ENCODE peak calls at places on chromosomes 6 and 20, in four cellular contexts. One of them, this sample, is unnamed.

GRCh38 chr6:167980911-167981310 is 16.6 kb upstream of the KIF25 start:
- DNase-seq in cardiac muscle cell: no peak
- DNase-seq in endodermal cell: no peak
- DNase-seq in heart right ventricle: no peak
- DNase-seq in this sample: no peak

GRCh38 chr20:9555781-9556180 is 41.4 kb downstream of the LAMP5 start:
- DNase-seq in cardiac muscle cell: no peak
- DNase-seq in endodermal cell: no peak
- DNase-seq in heart right ventricle: no peak
- DNase-seq in this sample: no peak

GRCh38 chr6:151590742-151591141 is 96.9 kb downstream of the CCDC170 start:
- DNase-seq in cardiac muscle cell: no peak
- DNase-seq in endodermal cell: no peak
- DNase-seq in heart right ventricle: no peak
- DNase-seq in this sample: no peak

GRCh38 chr6:26223677-26224546 is 136.7 kb downstream of the HFE start:
- DNase-seq in cardiac muscle cell: peak
- DNase-seq in endodermal cell: peak
- DNase-seq in heart right ventricle: no peak
- DNase-seq in this sample: no peak

GRCh38 chr20:53748821-53749402 is 155.3 kb upstream of the ZNF217 start:
- DNase-seq in cardiac muscle cell: no peak
- DNase-seq in endodermal cell: no peak
- DNase-seq in heart right ventricle: no peak
- DNase-seq in this sample: no peak

GRCh38 chr20:20137851-20138250 is 85.5 kb downstream of the CFAP61 start:
- DNase-seq in cardiac muscle cell: no peak
- DNase-seq in endodermal cell: no peak
- DNase-seq in heart right ventricle: no peak
- DNase-seq in this sample: no peak

GRCh38 chr6:149895702-149896310 is 2.1 kb downstream of the RAET1E start:
- DNase-seq in cardiac muscle cell: no peak
- DNase-seq in endodermal cell: no peak
- DNase-seq in heart right ventricle: peak
- DNase-seq in this sample: no peak

GRCh38 chr6:157597461-157598312 is 216.7 kb downstream of the ZDHHC14 start:
- DNase-seq in cardiac muscle cell: peak
- DNase-seq in endodermal cell: peak
- DNase-seq in heart right ventricle: peak
- DNase-seq in this sample: peak

GRCh38 chr6:12479885-12480284 is 189.7 kb downstream of the EDN1 start:
- DNase-seq in cardiac muscle cell: no peak
- DNase-seq in endodermal cell: no peak
- DNase-seq in heart right ventricle: no peak
- DNase-seq in this sample: no peak

GRCh38 chr20:44911264-44911921 is 1.5 kb downstream of the PABPC1L start:
- DNase-seq in cardiac muscle cell: peak
- DNase-seq in endodermal cell: peak
- DNase-seq in heart right ventricle: no peak
- DNase-seq in this sample: peak

GRCh38 chr6:74606488-74607135 is 599.2 kb downstream of the COL12A1 start:
- DNase-seq in cardiac muscle cell: no peak
- DNase-seq in endodermal cell: no peak
- DNase-seq in heart right ventricle: no peak
- DNase-seq in this sample: no peak

GRCh38 chr20:1418335-1418734 is 25.5 kb upstream of the FKBP1A start:
- DNase-seq in cardiac muscle cell: no peak
- DNase-seq in endodermal cell: no peak
- DNase-seq in heart right ventricle: no peak
- DNase-seq in this sample: no peak

GRCh38 chr6:119261944-119262284 is 87.6 kb downstream of the MAN1A1 start:
- DNase-seq in cardiac muscle cell: no peak
- DNase-seq in endodermal cell: no peak
- DNase-seq in heart right ventricle: no peak
- DNase-seq in this sample: no peak

GRCh38 chr6:69816017-69816416 is 19.2 kb upstream of the LMBRD1 start:
- DNase-seq in cardiac muscle cell: no peak
- DNase-seq in endodermal cell: no peak
- DNase-seq in heart right ventricle: no peak
- DNase-seq in this sample: no peak

GRCh38 chr6:22658934-22659333 is 89.6 kb downstream of the HDGFL1 start:
- DNase-seq in cardiac muscle cell: no peak
- DNase-seq in endodermal cell: no peak
- DNase-seq in heart right ventricle: no peak
- DNase-seq in this sample: no peak

GRCh38 chr20:38704136-38704535 is 20.1 kb upstream of the SLC32A1 start:
- DNase-seq in cardiac muscle cell: no peak
- DNase-seq in endodermal cell: no peak
- DNase-seq in heart right ventricle: no peak
- DNase-seq in this sample: no peak

GRCh38 chr20:48154040-48154439 is 368.8 kb upstream of the SULF2 start:
- DNase-seq in cardiac muscle cell: no peak
- DNase-seq in endodermal cell: no peak
- DNase-seq in heart right ventricle: no peak
- DNase-seq in this sample: no peak

GRCh38 chr6:35498407-35499045 is 1.6 kb upstream of the TEAD3 start:
- DNase-seq in cardiac muscle cell: no peak
- DNase-seq in endodermal cell: peak
- DNase-seq in heart right ventricle: peak
- DNase-seq in this sample: peak
- H3K4me3 ChIP-seq in cardiac muscle cell: peak
- H3K4me3 ChIP-seq in endodermal cell: peak
- H3K4me3 ChIP-seq in heart right ventricle: peak
- H3K4me3 ChIP-seq in this sample: no peak

GRCh38 chr6:5023923-5024322 is 20.1 kb upstream of the RPP40 start:
- DNase-seq in cardiac muscle cell: no peak
- DNase-seq in endodermal cell: no peak
- DNase-seq in heart right ventricle: no peak
- DNase-seq in this sample: no peak

GRCh38 chr6:5028301-5028700 is 24.5 kb upstream of the RPP40 start:
- DNase-seq in cardiac muscle cell: no peak
- DNase-seq in endodermal cell: no peak
- DNase-seq in heart right ventricle: no peak
- DNase-seq in this sample: no peak

GRCh38 chr6:5029609-5030008 is 25.8 kb upstream of the RPP40 start:
- DNase-seq in cardiac muscle cell: no peak
- DNase-seq in endodermal cell: no peak
- DNase-seq in heart right ventricle: no peak
- DNase-seq in this sample: no peak

GRCh38 chr6:5028921-5029320 is 25.1 kb upstream of the RPP40 start:
- DNase-seq in cardiac muscle cell: no peak
- DNase-seq in endodermal cell: no peak
- DNase-seq in heart right ventricle: no peak
- DNase-seq in this sample: no peak

DNA sequence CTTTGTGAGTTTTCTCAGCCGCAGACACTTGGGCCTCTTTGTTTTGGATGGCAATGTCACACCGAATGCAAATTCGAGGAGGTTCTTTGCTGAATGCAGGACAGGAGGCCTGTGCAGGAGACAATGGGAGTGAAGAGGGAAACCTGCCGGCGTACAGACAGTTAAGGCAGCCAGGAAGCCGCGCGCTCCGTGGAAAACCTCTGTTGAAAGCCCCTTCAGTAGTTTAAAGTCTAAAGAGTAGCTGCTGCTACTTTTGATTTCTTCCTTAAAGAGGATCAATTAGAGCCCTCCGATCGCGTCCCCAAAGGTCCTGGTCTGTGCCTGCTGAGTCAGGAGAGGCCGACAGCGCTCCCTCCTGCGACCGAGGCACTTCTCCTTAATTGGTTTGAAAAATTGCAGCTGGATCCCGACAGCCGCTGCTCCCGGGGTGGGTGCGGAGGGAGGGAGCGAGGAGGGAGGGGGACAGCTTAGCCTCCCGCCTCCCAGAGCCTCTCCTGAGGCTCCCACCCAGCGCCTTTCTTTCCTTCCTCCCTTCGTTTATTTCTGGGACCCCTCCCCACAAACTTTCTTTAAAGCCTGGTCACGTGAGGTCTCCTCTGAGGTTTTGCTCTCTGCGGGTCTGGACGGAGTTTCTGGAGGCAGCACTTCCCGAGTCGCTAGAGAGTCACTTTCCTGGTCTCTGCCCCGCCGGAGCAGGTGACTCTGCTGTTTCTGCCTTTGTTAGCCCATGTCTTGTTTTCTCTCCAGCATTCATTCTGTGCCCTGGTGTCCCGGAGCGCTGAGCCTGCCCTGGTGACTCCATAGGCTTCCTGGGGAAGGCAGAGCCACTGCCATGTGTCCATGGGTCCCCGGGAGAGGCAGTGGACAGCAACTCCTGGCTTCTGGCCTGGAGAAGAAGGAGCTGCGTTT is 22.3 kb upstream of the RPP40 start:
- DNase-seq in cardiac muscle cell: peak
- DNase-seq in endodermal cell: peak
- DNase-seq in heart right ventricle: peak
- DNase-seq in this sample: peak
- TF ChIP-seq CTCF in cardiac muscle cell: peak
- TF ChIP-seq CTCF in endodermal cell: peak
- TF ChIP-seq CTCF in heart right ventricle: no peak
- TF ChIP-seq CTCF in this sample: no peak

DNA sequence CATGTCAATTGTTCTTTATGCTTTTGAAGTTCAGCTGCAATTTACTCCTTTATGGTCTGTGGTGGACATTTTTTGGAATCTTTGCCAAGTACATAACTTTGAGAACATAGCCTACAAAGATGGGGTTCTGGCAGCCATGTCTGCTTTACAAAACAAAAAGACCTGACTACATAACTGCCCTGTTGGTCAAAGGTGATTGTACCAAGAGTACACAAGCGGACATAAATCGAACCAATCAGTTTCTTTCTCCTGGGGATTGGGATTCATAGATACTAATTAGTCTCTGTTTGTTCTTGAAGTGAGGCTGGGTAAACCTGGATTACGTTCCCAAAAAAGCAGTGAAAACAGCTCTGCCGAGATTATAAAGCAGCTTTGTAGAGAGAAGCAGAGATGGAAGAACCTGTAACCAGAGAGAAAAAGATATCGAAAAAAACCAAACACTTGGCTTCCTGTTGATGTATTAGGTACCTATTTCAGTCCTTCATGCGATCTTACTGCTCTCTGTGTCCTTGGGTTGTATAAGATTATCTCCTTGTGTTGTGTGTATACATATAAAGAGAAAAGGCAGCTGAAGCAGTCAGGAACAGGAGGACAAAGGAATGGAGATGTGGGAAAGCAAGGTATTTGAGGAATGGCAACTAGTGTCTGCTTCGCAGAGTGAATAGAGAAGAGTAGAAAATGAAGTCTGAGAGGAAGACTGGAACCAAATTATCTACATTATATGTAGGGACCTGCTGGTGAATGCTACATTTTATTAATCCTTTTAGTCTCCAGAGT is 2.7 kb upstream of the ZFAND3 start:
- DNase-seq in cardiac muscle cell: no peak
- DNase-seq in endodermal cell: no peak
- DNase-seq in heart right ventricle: no peak
- DNase-seq in this sample: no peak
- H3K27ac ChIP-seq in cardiac muscle cell: no peak
- H3K27ac ChIP-seq in endodermal cell: no peak
- H3K27ac ChIP-seq in heart right ventricle: no peak
- H3K27ac ChIP-seq in this sample: no peak

GRCh38 chr6:44428682-44429081 is 41.2 kb downstream of the CDC5L start:
- DNase-seq in cardiac muscle cell: no peak
- DNase-seq in endodermal cell: no peak
- DNase-seq in heart right ventricle: no peak
- DNase-seq in this sample: no peak
- H3K4me3 ChIP-seq in cardiac muscle cell: no peak
- H3K4me3 ChIP-seq in endodermal cell: no peak
- H3K4me3 ChIP-seq in heart right ventricle: no peak
- H3K4me3 ChIP-seq in this sample: no peak

This sample was measured in WERI-Rb-1.